ENCODE peak calls at places on chromosomes 12 and 14, in five cellular contexts. V is AG09309, X is choroid plexus epithelial cell, E is GM06990, O is cardiac muscle cell. S is an unnamed sample.

GRCh38 chr14:48744202-48744601 is 842.0 kb downstream of the RPS29 start:
- DNase-seq in V (no peak), X (no peak), E (no peak), O (no peak), S (no peak)

GRCh38 chr12:63928305-63928704 is 83.8 kb downstream of the SRGAP1 start:
- DNase-seq in V (no peak), X (no peak), E (no peak), O (no peak), S (no peak)

GRCh38 chr12:98838282-98838681 is 193.2 kb downstream of the APAF1 start:
- DNase-seq in V (no peak), X (peak), E (no peak), O (no peak), S (no peak)

GRCh38 chr14:29216774-29217232 is 450.2 kb downstream of the FOXG1 start:
- DNase-seq in V (no peak), X (no peak), E (peak), O (peak), S (no peak)

GRCh38 chr14:75969891-75970290 is 11.9 kb downstream of the TGFB3 start:
- DNase-seq in V (no peak), X (no peak), E (no peak), O (no peak), S (no peak)

GRCh38 chr12:131260251-131260905 is 306.7 kb downstream of the ADGRD1 start:
- DNase-seq in V (no peak), X (no peak), E (no peak), O (no peak), S (no peak)

GRCh38 chr12:26833692-26834168 is 736 bp upstream of the ITPR2 start:
- DNase-seq in V (no peak), X (peak), E (peak), O (peak), S (peak)

GRCh38 chr14:92470215-92470614 is 43.4 kb upstream of the RIN3 start:
- DNase-seq in V (peak), X (peak), E (no peak), O (no peak), S (no peak)

GRCh38 chr14:72741836-72742681 is 151.8 kb downstream of the DPF3 start:
- DNase-seq in V (no peak), X (no peak), E (no peak), O (peak), S (no peak)

GRCh38 chr12:41103614-41104013 is 84.5 kb upstream of the PDZRN4 start:
- DNase-seq in V (no peak), X (no peak), E (no peak), O (no peak), S (no peak)

DNA sequence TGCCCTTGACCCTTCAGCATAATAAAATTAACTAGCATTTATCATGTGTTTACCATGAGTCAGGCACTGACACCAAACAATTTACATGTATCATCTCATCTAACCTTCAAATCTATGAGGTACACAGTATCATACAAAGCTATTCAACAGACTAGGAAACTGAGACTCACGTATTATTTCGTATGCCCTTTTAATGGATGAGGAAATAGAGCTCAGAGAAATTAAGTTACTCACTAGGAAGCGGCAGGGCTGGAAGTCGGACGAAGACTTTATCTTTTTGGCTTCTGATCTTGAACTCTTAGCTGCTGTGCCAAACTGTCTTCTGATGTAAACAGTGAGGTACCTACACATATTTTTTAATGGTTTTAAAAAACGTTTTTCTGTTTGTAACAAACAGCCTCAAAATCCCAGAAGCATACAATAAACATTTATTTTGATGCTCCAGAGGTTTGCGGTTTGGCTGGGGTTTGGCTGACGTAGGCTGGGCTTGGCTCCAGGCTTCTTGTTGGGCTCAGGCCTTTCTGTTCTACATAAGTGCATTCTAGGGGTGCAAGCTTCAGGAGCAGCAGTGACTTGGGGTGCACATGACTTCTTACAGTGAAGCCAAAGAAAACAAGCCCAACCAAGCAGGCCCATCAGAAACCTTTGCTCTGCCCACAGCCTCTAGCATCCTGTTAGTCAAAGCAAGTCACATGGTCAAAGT is 184.7 kb downstream of the TBX5 start:
- DNase-seq in V (no peak), X (no peak), E (no peak), O (no peak), S (no peak)
- H3K4me3 ChIP-seq in V (no peak), X (no peak), E (no peak), O (no peak), S (no peak)

GRCh38 chr14:38254565-38255407 is 1.1 kb downstream of the CLEC14A start:
- DNase-seq in V (no peak), X (no peak), E (no peak), O (peak), S (no peak)
- H3K4me3 ChIP-seq in V (peak), X (peak), E (no peak), O (peak), S (no peak)

GRCh38 chr12:104722541-104723534 is 235.3 kb downstream of the SLC41A2 start:
- DNase-seq in V (no peak), X (no peak), E (peak), O (no peak), S (no peak)

GRCh38 chr12:104721944-104722343 is 236.1 kb downstream of the SLC41A2 start:
- DNase-seq in V (no peak), X (no peak), E (no peak), O (no peak), S (no peak)

GRCh38 chr12:104720346-104721064 is 237.6 kb downstream of the SLC41A2 start:
- DNase-seq in V (no peak), X (peak), E (peak), O (no peak), S (no peak)

GRCh38 chr12:104719700-104720345 is 238.3 kb downstream of the SLC41A2 start:
- DNase-seq in V (no peak), X (no peak), E (no peak), O (no peak), S (no peak)

DNA sequence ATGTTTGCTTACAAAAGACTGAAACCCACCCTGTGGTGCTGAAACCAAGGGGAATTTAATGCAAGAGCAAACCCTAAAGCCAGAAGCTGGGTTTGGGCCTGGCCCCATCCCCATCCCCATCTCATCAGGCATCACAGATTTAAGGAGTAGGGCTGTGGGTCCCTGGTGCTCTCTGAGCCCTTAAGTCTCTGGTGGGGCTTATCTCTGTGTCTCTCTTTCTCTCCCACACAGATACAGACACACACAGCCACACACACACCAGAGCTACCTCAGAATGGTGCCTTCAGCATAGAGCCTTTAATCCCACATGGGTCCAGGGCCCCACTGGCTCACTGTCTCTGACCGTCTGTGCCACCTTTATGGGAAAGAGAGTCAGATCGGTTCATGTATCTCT is 237.0 kb downstream of the SLC41A2 start:
- DNase-seq in V (no peak), X (no peak), E (no peak), O (no peak), S (no peak)
- H3K4me3 ChIP-seq in V (no peak), X (no peak), E (no peak), O (no peak), S (no peak)

GRCh38 chr12:12086975-12087692 is 16.4 kb downstream of the BCL2L14 start:
- DNase-seq in V (no peak), X (no peak), E (no peak), O (no peak), S (no peak)
- H3K4me3 ChIP-seq in V (no peak), X (no peak), E (no peak), O (no peak), S (no peak)

DNA sequence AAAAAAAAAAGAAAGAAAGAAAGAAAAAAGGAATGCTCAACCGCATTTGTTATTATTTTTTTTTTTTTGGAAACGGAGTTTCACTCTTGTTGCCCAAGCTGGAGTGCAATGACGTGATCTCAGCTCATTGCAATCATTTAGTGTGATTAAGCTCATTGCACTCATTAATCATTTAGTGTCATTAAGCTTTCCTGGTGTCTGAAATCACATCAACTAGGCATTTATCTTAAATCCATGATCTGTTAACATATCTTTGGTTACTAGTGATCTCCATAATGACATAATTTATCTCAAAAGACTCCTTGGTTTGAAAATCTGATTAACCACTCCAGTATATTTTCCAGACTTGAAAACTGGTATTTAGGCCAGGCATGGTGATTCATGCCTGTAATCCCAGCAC is 26.3 kb downstream of the ETFBKMT start:
- DNase-seq in V (no peak), X (no peak), E (no peak), O (no peak), S (no peak)
- H3K4me3 ChIP-seq in V (no peak), X (no peak), E (no peak), O (no peak), S (no peak)

DNA sequence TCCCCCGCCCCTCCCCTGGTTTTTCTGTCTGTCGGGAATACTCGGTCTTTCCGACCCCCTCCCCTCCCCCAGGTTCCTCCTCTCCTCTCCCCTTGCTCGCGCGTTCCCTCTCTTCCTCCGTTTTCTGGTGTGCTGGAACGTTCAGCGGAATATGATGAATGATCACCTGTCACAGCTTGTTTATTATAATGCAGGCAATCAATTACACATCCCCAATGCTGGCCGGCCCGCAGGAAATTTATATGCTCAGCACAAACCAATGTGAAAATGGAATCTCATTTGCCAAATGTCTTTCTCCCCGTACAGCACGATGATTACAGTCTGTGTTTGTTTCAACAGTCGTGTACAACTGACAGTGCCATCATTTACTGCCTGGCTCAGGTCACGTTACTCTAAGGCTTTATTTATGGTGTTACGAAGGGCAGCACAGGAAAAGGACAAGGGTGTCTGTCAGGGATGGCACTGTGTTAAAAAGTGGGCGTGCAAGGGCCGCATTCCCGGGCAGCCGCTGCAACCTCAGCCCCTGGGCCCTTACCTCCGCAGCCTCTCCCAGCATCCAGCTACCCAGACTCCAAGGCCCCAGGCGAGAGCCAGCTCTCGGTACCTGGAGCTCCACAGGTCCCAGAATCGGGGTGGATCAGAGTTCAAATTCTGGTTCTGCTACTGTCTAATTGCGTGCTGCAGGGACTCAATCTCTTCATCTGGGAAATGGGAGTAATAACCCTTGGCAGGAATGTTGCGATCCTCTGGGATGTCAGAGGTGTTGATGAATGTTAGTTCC is 24.6 kb upstream of the MAP1LC3B2 start:
- DNase-seq in V (no peak), X (no peak), E (no peak), O (no peak), S (no peak)
- H3K4me3 ChIP-seq in V (peak), X (peak), E (peak), O (peak), S (peak)

GRCh38 chr14:99210333-99210732 is 61.7 kb downstream of the BCL11B start:
- DNase-seq in V (no peak), X (no peak), E (no peak), O (no peak), S (no peak)

GRCh38 chr14:99212646-99213045 is 59.4 kb downstream of the BCL11B start:
- DNase-seq in V (no peak), X (no peak), E (no peak), O (no peak), S (no peak)

GRCh38 chr14:99213101-99213500 is 58.9 kb downstream of the BCL11B start:
- DNase-seq in V (no peak), X (no peak), E (no peak), O (no peak), S (no peak)

GRCh38 chr14:99212199-99212598 is 59.8 kb downstream of the BCL11B start:
- DNase-seq in V (no peak), X (no peak), E (no peak), O (no peak), S (no peak)

GRCh38 chr14:99211410-99211809 is 60.6 kb downstream of the BCL11B start:
- DNase-seq in V (no peak), X (no peak), E (no peak), O (no peak), S (no peak)
- H3K4me3 ChIP-seq in V (no peak), X (no peak), E (no peak), O (no peak), S (no peak)

S was measured in Caco-2.